ENCODE peak calls at places on chromosomes 12 and 14, in four cellular contexts. One of them, this sample, is unnamed.

GRCh38 chr12:50243507-50243906 is 39.8 kb downstream of the LIMA1 start:
- DNase-seq in AG10803: peak
- DNase-seq in brain microvascular endothelial cell: no peak
- DNase-seq in suprapubic skin: no peak
- DNase-seq in this sample: no peak

GRCh38 chr12:75784591-75784990 is 247.0 kb downstream of the PHLDA1 start:
- DNase-seq in AG10803: no peak
- DNase-seq in brain microvascular endothelial cell: no peak
- DNase-seq in suprapubic skin: no peak
- DNase-seq in this sample: peak

GRCh38 chr14:35398095-35398584 is 6.4 kb downstream of the NFKBIA start:
- DNase-seq in AG10803: no peak
- DNase-seq in brain microvascular endothelial cell: no peak
- DNase-seq in suprapubic skin: no peak
- DNase-seq in this sample: peak

GRCh38 chr14:60509438-60510253 is 700 bp downstream of the SIX6 start:
- DNase-seq in AG10803: no peak
- DNase-seq in brain microvascular endothelial cell: no peak
- DNase-seq in suprapubic skin: no peak
- DNase-seq in this sample: no peak

GRCh38 chr12:31004666-31005065 is 69.0 kb upstream of the DDX11 start:
- DNase-seq in AG10803: no peak
- DNase-seq in brain microvascular endothelial cell: no peak
- DNase-seq in suprapubic skin: peak
- DNase-seq in this sample: no peak

GRCh38 chr14:51612449-51612848 is 39.3 kb upstream of the FRMD6 start:
- DNase-seq in AG10803: no peak
- DNase-seq in brain microvascular endothelial cell: no peak
- DNase-seq in suprapubic skin: no peak
- DNase-seq in this sample: no peak

GRCh38 chr12:7832059-7832696 is 40.5 kb downstream of the SLC2A14 start:
- DNase-seq in AG10803: peak
- DNase-seq in brain microvascular endothelial cell: peak
- DNase-seq in suprapubic skin: no peak
- DNase-seq in this sample: peak

GRCh38 chr14:103385994-103386491 is 828 bp downstream of the MARK3 start:
- DNase-seq in AG10803: peak
- DNase-seq in brain microvascular endothelial cell: no peak
- DNase-seq in suprapubic skin: no peak
- DNase-seq in this sample: peak

GRCh38 chr14:104970231-104971068 is 7.7 kb downstream of the AHNAK2 start:
- DNase-seq in AG10803: peak
- DNase-seq in brain microvascular endothelial cell: peak
- DNase-seq in suprapubic skin: peak
- DNase-seq in this sample: peak

GRCh38 chr12:61857968-61858367 is 402.2 kb upstream of the USP15 start:
- DNase-seq in AG10803: no peak
- DNase-seq in brain microvascular endothelial cell: no peak
- DNase-seq in suprapubic skin: no peak
- DNase-seq in this sample: no peak

GRCh38 chr14:36214476-36215216 is 38.1 kb upstream of the PTCSC3 start:
- DNase-seq in AG10803: no peak
- DNase-seq in brain microvascular endothelial cell: no peak
- DNase-seq in suprapubic skin: no peak
- DNase-seq in this sample: no peak

GRCh38 chr14:24079521-24080141 is 8.3 kb downstream of the CPNE6 start:
- DNase-seq in AG10803: no peak
- DNase-seq in brain microvascular endothelial cell: no peak
- DNase-seq in suprapubic skin: no peak
- DNase-seq in this sample: no peak

GRCh38 chr12:126248871-126249403 is 1183.7 kb downstream of the AACS start:
- DNase-seq in AG10803: no peak
- DNase-seq in brain microvascular endothelial cell: no peak
- DNase-seq in suprapubic skin: no peak
- DNase-seq in this sample: peak

GRCh38 chr12:52950553-52950952 is 1.6 kb downstream of the KRT18 start:
- DNase-seq in AG10803: no peak
- DNase-seq in brain microvascular endothelial cell: no peak
- DNase-seq in suprapubic skin: no peak
- DNase-seq in this sample: no peak

GRCh38 chr12:4910502-4911315 is 1.0 kb downstream of the KCNA1 start:
- DNase-seq in AG10803: peak
- DNase-seq in brain microvascular endothelial cell: no peak
- DNase-seq in suprapubic skin: no peak
- DNase-seq in this sample: peak

GRCh38 chr14:106843376-106843775 is 1317.0 kb downstream of the TMEM121 start:
- DNase-seq in AG10803: no peak
- DNase-seq in brain microvascular endothelial cell: no peak
- DNase-seq in suprapubic skin: no peak
- DNase-seq in this sample: no peak

GRCh38 chr14:97295108-97295710 is 498.0 kb downstream of the VRK1 start:
- DNase-seq in AG10803: no peak
- DNase-seq in brain microvascular endothelial cell: no peak
- DNase-seq in suprapubic skin: no peak
- DNase-seq in this sample: no peak

GRCh38 chr14:97301931-97302559 is 504.9 kb downstream of the VRK1 start:
- DNase-seq in AG10803: no peak
- DNase-seq in brain microvascular endothelial cell: no peak
- DNase-seq in suprapubic skin: no peak
- DNase-seq in this sample: no peak

GRCh38 chr14:97298775-97299174 is 501.6 kb downstream of the VRK1 start:
- DNase-seq in AG10803: no peak
- DNase-seq in brain microvascular endothelial cell: no peak
- DNase-seq in suprapubic skin: no peak
- DNase-seq in this sample: no peak

GRCh38 chr14:97299661-97300060 is 502.5 kb downstream of the VRK1 start:
- DNase-seq in AG10803: no peak
- DNase-seq in brain microvascular endothelial cell: no peak
- DNase-seq in suprapubic skin: no peak
- DNase-seq in this sample: no peak

DNA sequence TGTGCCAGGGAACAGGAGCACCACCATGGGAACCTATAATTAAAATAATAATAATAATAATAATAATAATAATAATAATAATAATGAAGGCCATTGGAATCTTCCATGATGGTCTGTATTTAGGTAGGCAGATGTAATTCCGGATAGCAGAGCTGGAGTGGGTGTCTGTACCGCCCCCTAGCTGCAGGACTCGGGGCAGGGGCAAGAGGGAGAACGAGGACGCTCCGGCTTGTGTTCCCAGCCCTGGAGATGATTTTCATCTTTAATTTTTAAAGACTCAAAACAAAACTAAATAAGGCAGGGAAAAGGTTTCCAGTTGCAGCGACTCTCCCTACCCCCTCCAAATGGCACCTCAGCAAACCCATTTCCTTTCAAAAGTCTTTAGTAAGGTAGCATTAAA is 501.1 kb downstream of the VRK1 start:
- DNase-seq in AG10803: no peak
- DNase-seq in brain microvascular endothelial cell: no peak
- DNase-seq in suprapubic skin: no peak
- DNase-seq in this sample: no peak
- TF ChIP-seq CTCF in AG10803: no peak
- TF ChIP-seq CTCF in brain microvascular endothelial cell: no peak
- TF ChIP-seq CTCF in suprapubic skin: no peak
- TF ChIP-seq CTCF in this sample: no peak

DNA sequence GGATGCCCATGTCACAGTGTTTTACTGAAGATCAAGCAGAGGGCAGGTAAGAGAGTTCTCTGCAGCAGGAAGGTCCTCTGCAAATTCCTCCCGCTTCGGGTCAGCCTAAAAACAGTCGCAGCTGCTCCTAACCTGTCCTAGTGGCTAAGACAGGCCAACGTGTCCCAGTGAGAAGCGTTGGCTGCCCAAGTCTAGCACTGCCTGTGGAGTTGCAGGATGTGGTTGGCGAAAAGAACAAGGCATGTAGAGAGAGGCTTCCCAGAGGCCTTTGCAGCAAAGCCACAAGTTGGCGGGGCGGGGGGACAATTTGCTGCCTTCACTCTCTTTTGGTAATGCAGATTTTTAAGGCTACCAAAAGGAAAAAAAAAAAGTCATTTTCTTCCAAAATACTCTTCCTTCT is 340.1 kb downstream of the BCL11B start:
- DNase-seq in AG10803: no peak
- DNase-seq in brain microvascular endothelial cell: no peak
- DNase-seq in suprapubic skin: peak
- DNase-seq in this sample: no peak
- H3K4me3 ChIP-seq in AG10803: no peak
- H3K4me3 ChIP-seq in brain microvascular endothelial cell: no peak
- H3K4me3 ChIP-seq in suprapubic skin: no peak
- H3K4me3 ChIP-seq in this sample: no peak

DNA sequence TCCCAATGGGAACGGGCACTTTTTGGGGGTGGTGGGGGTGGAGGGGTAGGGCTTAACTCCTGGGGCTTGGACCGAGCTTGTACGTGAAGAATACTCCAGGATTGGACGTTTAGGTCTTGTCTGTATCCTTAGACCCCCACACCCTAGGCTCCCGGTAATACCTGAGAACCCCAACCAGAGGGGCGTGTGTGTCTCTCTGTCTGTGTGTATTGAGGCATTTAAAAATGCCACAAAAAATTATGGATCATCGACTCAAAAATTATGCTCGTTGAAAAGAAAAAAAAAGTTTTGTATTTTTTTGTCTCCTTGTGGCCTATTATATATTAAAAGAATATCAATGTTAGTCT is 456 bp downstream of the PPFIBP1 start:
- DNase-seq in AG10803: no peak
- DNase-seq in brain microvascular endothelial cell: no peak
- DNase-seq in suprapubic skin: no peak
- DNase-seq in this sample: no peak
- TF ChIP-seq CTCF in AG10803: no peak
- TF ChIP-seq CTCF in brain microvascular endothelial cell: no peak
- TF ChIP-seq CTCF in suprapubic skin: no peak
- TF ChIP-seq CTCF in this sample: no peak

GRCh38 chr12:120917748-120918147 is 13.6 kb upstream of the SPPL3 start:
- DNase-seq in AG10803: no peak
- DNase-seq in brain microvascular endothelial cell: no peak
- DNase-seq in suprapubic skin: no peak
- DNase-seq in this sample: no peak
- H3K4me3 ChIP-seq in AG10803: no peak
- H3K4me3 ChIP-seq in brain microvascular endothelial cell: no peak
- H3K4me3 ChIP-seq in suprapubic skin: no peak
- H3K4me3 ChIP-seq in this sample: no peak

GRCh38 chr14:93047187-93047586 is 68.5 kb downstream of the ITPK1 start:
- DNase-seq in AG10803: no peak
- DNase-seq in brain microvascular endothelial cell: no peak
- DNase-seq in suprapubic skin: no peak
- DNase-seq in this sample: no peak
- TF ChIP-seq CTCF in AG10803: no peak
- TF ChIP-seq CTCF in brain microvascular endothelial cell: no peak
- TF ChIP-seq CTCF in suprapubic skin: no peak
- TF ChIP-seq CTCF in this sample: no peak

GRCh38 chr12:114691810-114692557 is 8.0 kb upstream of the TBX3 start:
- DNase-seq in AG10803: no peak
- DNase-seq in brain microvascular endothelial cell: no peak
- DNase-seq in suprapubic skin: no peak
- DNase-seq in this sample: no peak
- H3K4me3 ChIP-seq in AG10803: peak
- H3K4me3 ChIP-seq in brain microvascular endothelial cell: no peak
- H3K4me3 ChIP-seq in suprapubic skin: peak
- H3K4me3 ChIP-seq in this sample: peak

GRCh38 chr12:6582196-6582595 is 14.1 kb upstream of the NOP2 start:
- DNase-seq in AG10803: no peak
- DNase-seq in brain microvascular endothelial cell: no peak
- DNase-seq in suprapubic skin: no peak
- DNase-seq in this sample: no peak
- TF ChIP-seq CTCF in AG10803: no peak
- TF ChIP-seq CTCF in brain microvascular endothelial cell: peak
- TF ChIP-seq CTCF in suprapubic skin: no peak
- TF ChIP-seq CTCF in this sample: peak

GRCh38 chr14:53237488-53237887 is 84.4 kb upstream of the DDHD1 start:
- DNase-seq in AG10803: no peak
- DNase-seq in brain microvascular endothelial cell: no peak
- DNase-seq in suprapubic skin: no peak
- DNase-seq in this sample: no peak
- H3K4me3 ChIP-seq in AG10803: no peak
- H3K4me3 ChIP-seq in brain microvascular endothelial cell: no peak
- H3K4me3 ChIP-seq in suprapubic skin: no peak
- H3K4me3 ChIP-seq in this sample: no peak